ENCODE peak calls at places on chromosomes 2 and 18, in five cellular contexts. F is type B pancreatic cell, E is memory B cell, S is GM12864, B is choroid plexus epithelial cell. L is an unnamed sample.

GRCh38 chr2:60556441-60556997 is 3.1 kb upstream of the BCL11A start:
- DNase-seq in F (no peak), E (no peak), S (no peak), B (no peak), L (no peak)

GRCh38 chr2:24342110-24342910 is 18.0 kb downstream of the ITSN2 start:
- DNase-seq in F (no peak), E (no peak), S (no peak), B (peak), L (no peak)

GRCh38 chr2:241391892-241392665 is 36.0 kb downstream of the FARP2 start:
- DNase-seq in F (no peak), E (no peak), S (no peak), B (peak), L (no peak)

GRCh38 chr18:46560671-46561045 is 96.4 kb downstream of the LOXHD1 start:
- DNase-seq in F (no peak), E (no peak), S (no peak), B (no peak), L (no peak)

GRCh38 chr2:223613017-223613950 is 11.1 kb upstream of the SCG2 start:
- DNase-seq in F (peak), E (no peak), S (no peak), B (peak), L (no peak)

GRCh38 chr2:105438104-105438929 is 39.5 kb upstream of the FHL2 start:
- DNase-seq in F (no peak), E (no peak), S (no peak), B (peak), L (no peak)

GRCh38 chr18:3409811-3410210 is 40.2 kb upstream of the TGIF1 start:
- DNase-seq in F (no peak), E (no peak), S (no peak), B (no peak), L (no peak)

GRCh38 chr2:44040365-44040764 is 44.6 kb upstream of the LRPPRC start:
- DNase-seq in F (no peak), E (no peak), S (no peak), B (no peak), L (no peak)

GRCh38 chr2:158009425-158009824 is 92.3 kb upstream of the UPP2 start:
- DNase-seq in F (no peak), E (no peak), S (no peak), B (peak), L (no peak)

GRCh38 chr2:1653956-1654695 is 90.2 kb downstream of the PXDN start:
- DNase-seq in F (no peak), E (no peak), S (no peak), B (peak), L (no peak)

GRCh38 chr2:54704688-54705605 is 18.5 kb upstream of the EML6 start:
- DNase-seq in F (no peak), E (no peak), S (no peak), B (peak), L (no peak)

GRCh38 chr2:64210816-64211215 is 66.6 kb upstream of the PELI1 start:
- DNase-seq in F (no peak), E (no peak), S (no peak), B (no peak), L (no peak)

GRCh38 chr18:69222089-69222488 is 178.6 kb upstream of the DOK6 start:
- DNase-seq in F (no peak), E (no peak), S (no peak), B (no peak), L (no peak)

GRCh38 chr2:137238065-137238464 is 472.7 kb downstream of the THSD7B start:
- DNase-seq in F (no peak), E (no peak), S (no peak), B (no peak), L (no peak)

GRCh38 chr2:28563869-28564268 is 68.0 kb downstream of the PLB1 start:
- DNase-seq in F (no peak), E (no peak), S (no peak), B (no peak), L (no peak)